ENCODE peak calls at places on chromosomes 5 and 9, in five cellular contexts. P is CD8-positive, alpha-beta T cell; L is midbrain; F is posterior vena cava; Q is lower lobe of right lung. Z is an unnamed sample.

GRCh38 chr9:36903541-36904435 is 130.3 kb downstream of the PAX5 start:
- DNase-seq in L (no peak), F (no peak), Q (no peak), P (no peak), Z (no peak)

GRCh38 chr5:423626-424258 is 19.2 kb upstream of the EXOC3 start:
- DNase-seq in L (no peak), P (no peak), Q (no peak), F (peak), Z (no peak)

GRCh38 chr9:95516736-95517558 is at the start of gene PTCH1:
- DNase-seq in L (peak), F (no peak), P (peak), Q (peak), Z (no peak)

GRCh38 chr9:638152-638551 is 203.3 kb upstream of the DMRT1 start:
- DNase-seq in P (no peak), Q (no peak), L (no peak), F (no peak), Z (no peak)

GRCh38 chr5:127053049-127053448 is 20.3 kb downstream of the C5orf63 start:
- DNase-seq in Q (no peak), F (no peak), P (no peak), L (no peak), Z (no peak)

GRCh38 chr5:95879661-95880060 is 57.1 kb upstream of the GLRX start:
- DNase-seq in L (no peak), Q (no peak), P (no peak), F (no peak), Z (no peak)

GRCh38 chr9:90219548-90220118 is 423.0 kb downstream of the DIRAS2 start:
- DNase-seq in P (peak), Q (peak), F (no peak), L (no peak), Z (no peak)

GRCh38 chr5:10491673-10492026 is 50.0 kb downstream of the ROPN1L start:
- DNase-seq in F (no peak), P (no peak), Q (no peak), L (no peak), Z (no peak)

GRCh38 chr9:131755541-131756198 is 15.8 kb upstream of the RAPGEF1 start:
- DNase-seq in L (peak), Q (peak), P (peak), F (peak), Z (peak)

GRCh38 chr5:69230181-69230580 is 4.5 kb upstream of the CDK7 start:
- DNase-seq in F (no peak), P (no peak), Q (no peak), L (no peak), Z (no peak)

GRCh38 chr9:13529321-13530104 is 250.0 kb upstream of the MPDZ start:
- DNase-seq in Q (no peak), P (no peak), F (no peak), L (no peak), Z (no peak)

GRCh38 chr5:186091-187041 is 4.9 kb upstream of the LRRC14B start:
- DNase-seq in L (no peak), F (no peak), P (no peak), Q (no peak), Z (no peak)

GRCh38 chr9:27212621-27213020 is 84.3 kb downstream of the EQTN start:
- DNase-seq in L (no peak), F (no peak), Q (no peak), P (no peak), Z (no peak)

GRCh38 chr5:112800901-112801300 is 60.2 kb upstream of the SRP19 start:
- DNase-seq in F (no peak), Q (no peak), P (no peak), L (no peak), Z (peak)

GRCh38 chr5:75707911-75708509 is 9.2 kb downstream of the POC5 start:
- DNase-seq in Q (no peak), L (no peak), F (no peak), P (no peak), Z (no peak)

GRCh38 chr9:93031629-93032431 is 26.7 kb upstream of the SUSD3 start:
- DNase-seq in Q (no peak), L (peak), F (no peak), P (no peak), Z (no peak)

GRCh38 chr5:72541501-72542235 is 34.5 kb upstream of the ZNF366 start:
- DNase-seq in F (no peak), P (no peak), L (peak), Q (no peak), Z (no peak)

GRCh38 chr5:146878471-146879172 is at the start of gene PPP2R2B:
- DNase-seq in Q (peak), F (peak), P (peak), L (peak), Z (peak)

GRCh38 chr5:172695431-172696054 is 54.5 kb downstream of the NEURL1B start:
- DNase-seq in F (peak), L (no peak), Q (no peak), P (no peak), Z (no peak)

GRCh38 chr9:126292736-126293521 is 33.7 kb upstream of the MVB12B start:
- DNase-seq in L (no peak), Q (no peak), F (no peak), P (no peak), Z (no peak)

GRCh38 chr9:19631181-19631580 is 157.7 kb downstream of the SLC24A2 start:
- DNase-seq in F (no peak), P (no peak), Q (no peak), L (no peak), Z (no peak)

GRCh38 chr9:132671620-132672412 is 1.6 kb downstream of the GTF3C4 start:
- DNase-seq in P (no peak), F (no peak), L (no peak), Q (no peak), Z (no peak)

GRCh38 chr5:143588933-143589662 is 185.6 kb upstream of the NR3C1 start:
- DNase-seq in P (no peak), F (no peak), L (no peak), Q (no peak), Z (no peak)

GRCh38 chr9:82022121-82022520 is 33.5 kb downstream of the SPATA31D1 start:
- DNase-seq in Q (no peak), L (no peak), F (no peak), P (no peak), Z (peak)

GRCh38 chr5:119010206-119010605 is 21.9 kb upstream of the DTWD2 start:
- DNase-seq in L (no peak), F (no peak), Q (no peak), P (no peak), Z (no peak)

GRCh38 chr9:97900103-97900737 is 22.1 kb downstream of the TRMO start:
- DNase-seq in L (no peak), P (no peak), F (no peak), Q (no peak), Z (peak)